ENCODE peak calls at places on chromosome 15, in four cellular contexts. H is anterior cingulate cortex, J is AG20443, L is astrocyte. R is an unnamed sample.

GRCh38 chr15:58546635-58547627 is 115.1 kb downstream of the LIPC start:
- DNase-seq in J (peak), L (peak), H (no peak), R (peak)

GRCh38 chr15:70196314-70197291 is 98.9 kb upstream of the TLE3 start:
- DNase-seq in H (no peak), J (peak), L (peak), R (peak)

GRCh38 chr15:72998226-72998625 is 54.0 kb upstream of the NEO1 start:
- DNase-seq in L (no peak), H (no peak), J (no peak), R (no peak)

GRCh38 chr15:83066761-83067637 is at the start of gene BTBD1:
- DNase-seq in J (peak), L (peak), H (peak), R (peak)

GRCh38 chr15:57866149-57866736 is 159.7 kb downstream of the POLR2M start:
- DNase-seq in J (peak), H (no peak), L (no peak), R (peak)

GRCh38 chr15:45522179-45522930 is at the start of gene SLC30A4:
- DNase-seq in L (peak), H (peak), J (peak), R (peak)

GRCh38 chr15:81506071-81506470 is 132.1 kb upstream of the TMC3 start:
- DNase-seq in H (no peak), J (no peak), L (no peak), R (no peak)

GRCh38 chr15:88652456-88653199 is 13.8 kb downstream of the ISG20 start:
- DNase-seq in H (no peak), L (no peak), J (no peak), R (no peak)

GRCh38 chr15:66515901-66516322 is 10.8 kb downstream of the ZWILCH start:
- DNase-seq in H (no peak), J (peak), L (no peak), R (no peak)

GRCh38 chr15:47506543-47507090 is 210.7 kb upstream of the SEMA6D start:
- DNase-seq in L (peak), J (no peak), H (no peak), R (no peak)

GRCh38 chr15:40238927-40239591 is at the start of gene PAK6:
- DNase-seq in J (peak), H (peak), L (peak), R (no peak)

R was measured in myocyte.